ENCODE peak calls at places on chromosomes 11 and 22, in six cellular contexts. T, Q, N, H, B and W are unnamed samples.

GRCh38 chr22:46150615-46151423 is 493 bp downstream of the PPARA start:
- DNase-seq in T (no peak), H (no peak), Q (peak; percentile 59), N (peak; percentile 19), B (peak; percentile 52), W (peak; percentile 57)

GRCh38 chr11:116375221-116375620 is 397.6 kb downstream of the BUD13 start:
- DNase-seq in Q (no peak), B (no peak), T (no peak), N (no peak), H (no peak), W (no peak)

GRCh38 chr11:123742334-123742733 is 874 bp upstream of the ZNF202 start:
- DNase-seq in H (peak; percentile 60), T (no peak), Q (no peak), B (no peak), N (no peak), W (no peak)

GRCh38 chr11:56846631-56847400 is 98.3 kb upstream of the OR9G4 start:
- DNase-seq in T (no peak), H (no peak), B (no peak), N (no peak), Q (no peak), W (no peak)

GRCh38 chr11:15336016-15336415 is 221.3 kb downstream of the INSC start:
- DNase-seq in B (no peak), N (no peak), H (peak; percentile 18), Q (no peak), T (no peak), W (no peak)

GRCh38 chr22:30809086-30809485 is 114.4 kb downstream of the OSBP2 start:
- DNase-seq in B (no peak), T (no peak), H (no peak), N (no peak), Q (no peak), W (no peak)

GRCh38 chr22:43293259-43293658 is 49.9 kb downstream of the SCUBE1 start:
- DNase-seq in Q (no peak), B (peak; percentile 37), T (no peak), N (no peak), H (no peak), W (no peak)

GRCh38 chr11:65445101-65445603 is 22.6 kb downstream of the NEAT1 start:
- DNase-seq in N (peak; percentile 56), T (no peak), Q (no peak), B (no peak), H (no peak), W (peak; percentile 15)

GRCh38 chr22:39238966-39239510 is 5.7 kb downstream of the PDGFB start:
- DNase-seq in B (no peak), T (no peak), N (no peak), H (no peak), Q (no peak), W (no peak)

GRCh38 chr22:23261900-23262450 is 81.7 kb downstream of the BCR start:
- DNase-seq in H (no peak), N (no peak), Q (no peak), B (no peak), T (no peak), W (no peak)

GRCh38 chr11:128471138-128471661 is 116.2 kb downstream of the ETS1 start:
- DNase-seq in B (no peak), Q (peak; percentile 80), T (no peak), N (no peak), H (no peak), W (no peak)

GRCh38 chr22:38267086-38267485 is 5.7 kb downstream of the TMEM184B start:
- DNase-seq in B (no peak), Q (peak; percentile 34), N (peak; percentile 52), H (no peak), T (no peak), W (no peak)

GRCh38 chr22:32746715-32747114 is 54.8 kb upstream of the TIMP3 start:
- DNase-seq in T (no peak), H (no peak), Q (no peak), B (no peak), N (no peak), W (no peak)

GRCh38 chr11:95088946-95089619 is 563 bp upstream of the ENDOD1 start:
- DNase-seq in H (no peak), T (no peak), B (no peak), Q (no peak), N (no peak), W (no peak)

GRCh38 chr22:21761086-21761485 is 25.5 kb upstream of the YPEL1 start:
- DNase-seq in H (no peak), N (no peak), T (no peak), Q (no peak), B (no peak), W (peak; percentile 33)

GRCh38 chr11:7890417-7891179 is 40.5 kb downstream of the OR10A6 start:
- DNase-seq in Q (no peak), N (no peak), B (no peak), T (no peak), H (no peak), W (peak; percentile 28)

GRCh38 chr11:36155770-36156485 is 133.3 kb downstream of the COMMD9 start:
- DNase-seq in B (no peak), N (peak; percentile 70), H (no peak), Q (no peak), T (no peak), W (no peak)

GRCh38 chr11:26936109-26936508 is 57.8 kb upstream of the FIBIN start:
- DNase-seq in T (no peak), H (no peak), B (no peak), Q (no peak), N (no peak), W (no peak)

GRCh38 chr11:36019722-36020121 is 75.9 kb downstream of the LDLRAD3 start:
- DNase-seq in N (no peak), B (no peak), T (no peak), H (no peak), Q (no peak), W (no peak)

GRCh38 chr11:35139883-35140282 is 912 bp downstream of the CD44 start:
- DNase-seq in N (no peak), B (no peak), H (no peak), Q (peak; percentile 35), T (no peak), W (peak; percentile 62)

GRCh38 chr11:1706634-1707400 is 9.8 kb downstream of the KRTAP5-6 start:
- DNase-seq in B (peak; percentile 18), T (no peak), Q (no peak), H (no peak), N (no peak), W (no peak)

GRCh38 chr11:118572914-118573550 is 823 bp downstream of the ARCN1 start:
- DNase-seq in H (no peak), Q (peak; percentile 23), N (peak; percentile 79), B (peak; percentile 29), T (no peak), W (peak; percentile 58)

GRCh38 chr11:119700536-119701346 is 28.3 kb downstream of the NECTIN1 start:
- DNase-seq in N (no peak), B (no peak), H (no peak), T (no peak), Q (no peak), W (no peak)

GRCh38 chr11:47355283-47356128 is 3.0 kb upstream of the MYBPC3 start:
- DNase-seq in N (peak; percentile 92), T (peak; percentile 95), B (peak; percentile 99), Q (peak; percentile 54), H (peak; percentile 98), W (peak; percentile 97)

GRCh38 chr11:47354913-47355282 is 2.4 kb upstream of the MYBPC3 start:
- DNase-seq in Q (no peak), H (no peak), T (no peak), N (no peak), B (no peak), W (no peak)

GRCh38 chr11:47352556-47352955 is at the start of gene MYBPC3:
- DNase-seq in T (no peak), B (no peak), Q (no peak), H (no peak), N (no peak), W (no peak)

GRCh38 chr11:47356129-47356997 is 3.9 kb upstream of the MYBPC3 start:
- DNase-seq in Q (no peak), B (no peak), H (no peak), N (no peak), T (no peak), W (no peak)

GRCh38 chr11:47353978-47354774 is 1.7 kb upstream of the MYBPC3 start:
- DNase-seq in N (no peak), T (no peak), Q (no peak), H (no peak), B (no peak), W (no peak)
- H3K9ac ChIP-seq in N (no peak overlapping the region), T (no peak overlapping the region), Q (no peak overlapping the region), H (no peak overlapping the region), B (peak overlapping the region; percentile 58), W (no peak overlapping the region)

DNA sequence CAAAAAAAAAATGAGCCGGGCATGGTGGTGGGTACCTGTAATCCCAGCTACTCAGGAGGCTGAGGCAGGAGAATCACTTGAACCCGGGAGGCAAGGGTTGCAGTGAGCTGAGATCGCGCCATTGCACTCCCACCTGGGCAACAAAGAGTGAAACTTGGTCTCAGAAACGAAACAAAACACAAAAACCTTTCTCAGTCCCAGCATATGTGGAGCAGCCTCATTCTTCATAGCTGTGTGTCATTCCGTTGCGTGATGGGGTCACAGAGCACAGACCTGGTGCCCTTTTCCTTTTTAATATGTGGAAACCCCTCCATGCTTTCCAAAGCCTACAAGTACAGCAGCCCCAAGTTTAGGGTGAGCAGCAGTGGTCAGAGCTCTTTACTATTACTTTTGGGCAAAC is 13.7 kb downstream of the PEX26 start:
- DNase-seq in T (no peak), N (no peak), Q (no peak), B (no peak), H (no peak), W (no peak)
- H3K9ac ChIP-seq in T (no peak overlapping the region), N (peak overlapping the region; percentile 87), Q (no peak overlapping the region), B (peak overlapping the region; percentile 82), H (no peak overlapping the region), W (peak overlapping the region; percentile 74)

DNA sequence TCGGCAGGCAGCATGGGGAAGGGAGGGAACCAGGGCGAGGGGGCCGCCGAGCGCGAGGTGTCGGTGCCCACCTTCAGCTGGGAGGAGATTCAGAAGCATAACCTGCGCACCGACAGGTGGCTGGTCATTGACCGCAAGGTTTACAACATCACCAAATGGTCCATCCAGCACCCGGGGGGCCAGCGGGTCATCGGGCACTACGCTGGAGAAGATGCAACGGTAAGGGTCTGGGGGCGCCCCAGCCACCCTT is 204 bp downstream of the FADS2 start:
- DNase-seq in N (no peak), Q (no peak), T (no peak), B (no peak), H (no peak), W (no peak)
- H3K9ac ChIP-seq in N (peak overlapping the region; percentile 43), Q (peak overlapping the region; percentile 90), T (peak overlapping the region; percentile 82), B (peak overlapping the region; percentile 46), H (peak overlapping the region; percentile 99), W (peak overlapping the region; percentile 98)

GRCh38 chr11:97361812-97362378 is 972.1 kb downstream of the JRKL start:
- DNase-seq in Q (no peak), B (no peak), T (no peak), N (no peak), H (no peak), W (peak; percentile 62)

GRCh38 chr11:97363331-97363730 is 973.5 kb downstream of the JRKL start:
- DNase-seq in N (no peak), H (no peak), T (no peak), B (no peak), Q (no peak), W (no peak)

GRCh38 chr11:97367406-97368083 is 977.7 kb downstream of the JRKL start:
- DNase-seq in H (no peak), N (no peak), Q (no peak), T (no peak), B (no peak), W (no peak)

DNA sequence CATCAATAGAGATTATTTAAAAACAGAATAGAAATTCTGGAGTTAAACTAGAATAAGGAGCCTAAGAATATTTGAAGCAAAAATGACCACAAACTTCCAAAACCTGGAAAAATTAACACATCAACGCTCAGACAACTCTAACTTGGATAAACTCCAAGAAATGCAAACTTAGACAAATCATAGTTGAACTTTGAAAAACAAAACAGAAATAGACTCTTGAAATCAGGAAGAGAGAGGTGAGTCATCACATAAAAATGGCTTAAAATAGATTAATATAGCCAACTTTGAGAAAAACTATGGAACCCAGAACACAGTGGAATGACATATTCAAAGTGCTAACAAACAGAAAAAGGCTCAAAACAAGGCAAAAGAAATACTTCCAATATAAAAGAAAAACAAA is 974.2 kb downstream of the JRKL start:
- DNase-seq in N (peak; percentile 26), Q (no peak), H (no peak), B (no peak), T (no peak), W (peak; percentile 56)
- H3K9ac ChIP-seq in N (no peak overlapping the region), Q (no peak overlapping the region), H (no peak overlapping the region), B (no peak overlapping the region), T (no peak overlapping the region), W (no peak overlapping the region)